ENCODE peak calls at places on chromosomes 4 and X, in six cellular contexts. D, I, T, F, B and U are unnamed samples. For H3K36me3, the result is how much of the 10 kb centered on the place peaks cover.

GRCh38 chr4:157664726-157665125 is 444.2 kb downstream of the GRIA2 start:
- DNase-seq in D (no peak), I (no peak), T (no peak), F (no peak), B (no peak), U (no peak)

GRCh38 chr4:129428454-129428853 is 332.5 kb downstream of the C4orf33 start:
- DNase-seq in D (no peak), I (no peak), T (no peak), F (no peak), B (no peak), U (no peak)

GRCh38 chrX:47217121-47217851 is 1.2 kb upstream of the CDK16 start:
- DNase-seq in D (no peak), I (no peak), T (peak), F (no peak), B (no peak), U (no peak)

GRCh38 chrX:96140796-96141195 is 543.8 kb upstream of the DIAPH2 start:
- DNase-seq in D (no peak), I (no peak), T (no peak), F (no peak), B (no peak), U (no peak)

GRCh38 chr4:145840162-145840768 is 98.4 kb downstream of the ZNF827 start:
- DNase-seq in D (no peak), I (peak), T (no peak), F (no peak), B (no peak), U (no peak)

GRCh38 chr4:39732728-39733127 is 34.8 kb downstream of the UBE2K start:
- DNase-seq in D (peak), I (no peak), T (no peak), F (no peak), B (no peak), U (no peak)

GRCh38 chr4:98801259-98801725 is 127.6 kb downstream of the EIF4E start:
- DNase-seq in D (no peak), I (no peak), T (no peak), F (no peak), B (no peak), U (no peak)

GRCh38 chr4:33316033-33316432 is 2595.9 kb downstream of the PCDH7 start:
- DNase-seq in D (no peak), I (no peak), T (no peak), F (no peak), B (no peak), U (no peak)

DNA sequence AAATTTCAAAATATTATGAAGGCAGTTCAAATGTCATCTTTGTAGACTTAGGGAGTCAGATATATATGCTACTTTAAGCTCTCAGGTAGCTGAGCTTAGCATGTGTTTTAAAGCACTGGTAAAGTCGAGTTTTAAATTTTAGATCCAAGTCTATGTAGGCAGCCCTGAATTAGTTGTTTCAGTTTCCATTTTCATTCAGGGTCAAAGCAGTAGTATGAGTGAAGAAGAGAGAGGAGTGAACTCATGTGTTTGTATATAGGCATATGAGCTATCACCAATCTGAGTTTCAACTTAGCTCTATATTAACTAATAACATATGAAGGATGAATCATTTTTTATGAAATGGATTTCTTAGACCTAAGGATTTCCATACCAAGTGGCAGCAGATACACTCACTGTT is 1353.4 kb downstream of the FSTL5 start:
- DNase-seq in D (no peak), I (peak), T (no peak), F (no peak), B (no peak), U (no peak)
- H3K36me3 ChIP-seq in D (under half), I (under half), T (under half), F (under half), B (under half), U (under half)

GRCh38 chr4:153485374-153485773 is 19.2 kb downstream of the TMEM131L start:
- DNase-seq in D (no peak), I (no peak), T (no peak), F (no peak), B (no peak), U (no peak)

GRCh38 chr4:153485860-153486259 is 19.7 kb downstream of the TMEM131L start:
- DNase-seq in D (no peak), I (no peak), T (no peak), F (no peak), B (no peak), U (no peak)

GRCh38 chr4:153488006-153488718 is 22.0 kb downstream of the TMEM131L start:
- DNase-seq in D (no peak), I (no peak), T (peak), F (no peak), B (peak), U (peak)

GRCh38 chr4:153488719-153489384 is 22.7 kb downstream of the TMEM131L start:
- DNase-seq in D (no peak), I (no peak), T (peak), F (peak), B (peak), U (peak)

GRCh38 chr4:153486281-153487151 is 20.4 kb downstream of the TMEM131L start:
- DNase-seq in D (no peak), I (no peak), T (no peak), F (no peak), B (no peak), U (peak)
- H3K4me3 ChIP-seq in D (no peak), I (no peak), T (no peak), F (no peak), B (peak), U (peak)

GRCh38 chr4:77742054-77742453 is 77.1 kb downstream of the CNOT6L start:
- DNase-seq in D (no peak), I (no peak), T (no peak), F (no peak), B (no peak), U (no peak)
- H3K36me3 ChIP-seq in D (under half), I (under half), T (under half), F (under half), B (under half), U (under half)

GRCh38 chrX:150361070-150361776 is 1.9 kb upstream of the MAMLD1 start:
- DNase-seq in D (no peak), I (no peak), T (no peak), F (peak), B (peak), U (no peak)
- H3K4me3 ChIP-seq in D (peak), I (no peak), T (peak), F (peak), B (peak), U (no peak)

DNA sequence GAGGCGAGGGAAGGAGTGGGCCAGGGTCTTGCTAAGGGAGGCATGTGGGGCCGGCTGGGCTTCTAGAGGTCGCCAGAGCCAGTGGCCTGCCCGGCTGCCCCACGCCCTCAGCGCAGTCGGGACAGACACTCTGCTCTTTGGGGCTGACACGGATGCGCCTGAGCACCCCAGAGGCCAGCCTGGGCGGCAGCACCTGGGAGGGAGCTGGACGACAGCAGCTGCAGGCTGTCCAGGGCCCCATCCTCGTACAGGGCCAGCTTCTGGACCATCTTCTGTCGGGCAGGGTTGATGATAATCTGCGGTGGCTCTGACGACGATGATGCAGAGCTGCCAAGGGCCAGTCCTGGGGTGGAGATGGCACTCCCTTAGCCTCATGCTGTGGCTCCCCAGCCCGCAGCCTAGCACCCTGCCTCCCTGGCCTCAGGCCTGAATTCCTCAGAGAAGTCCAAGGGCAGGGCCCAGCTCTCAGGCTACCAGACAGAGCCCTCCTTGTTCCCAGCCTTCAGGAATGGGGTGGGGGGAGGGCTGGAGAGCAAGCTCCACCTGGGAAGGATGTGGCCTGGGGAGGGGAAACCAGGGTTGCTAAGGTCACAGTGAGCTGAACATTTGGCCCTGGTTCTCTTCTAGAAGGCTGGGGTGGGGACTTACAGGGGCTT is 7.2 kb downstream of the IRAK1 start:
- DNase-seq in D (no peak), I (no peak), T (no peak), F (no peak), B (no peak), U (no peak)
- H3K36me3 ChIP-seq in D (under half), I (under half), T (under half), F (under half), B (under half), U (under half)

DNA sequence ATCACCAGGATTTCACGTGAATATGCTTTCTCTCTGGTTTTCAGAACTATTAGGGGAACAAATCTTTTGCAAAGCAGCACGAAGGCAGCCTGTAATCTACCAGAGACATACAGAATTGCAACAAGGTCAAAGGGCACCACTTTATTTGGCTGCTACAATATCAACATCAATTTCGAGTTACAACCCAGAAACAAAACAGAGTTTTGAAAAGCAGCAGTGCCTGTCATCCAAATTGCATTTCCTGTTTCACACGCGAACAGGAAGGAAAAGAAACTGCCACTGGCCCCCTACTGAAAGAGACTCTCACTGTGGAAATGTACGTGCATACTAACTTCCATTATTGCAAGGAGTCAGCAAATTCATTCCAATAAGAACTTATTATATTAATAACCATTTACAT is 17.1 kb upstream of the C1QTNF7 start:
- DNase-seq in D (no peak), I (peak), T (no peak), F (no peak), B (no peak), U (no peak)
- H3K4me3 ChIP-seq in D (no peak), I (peak), T (no peak), F (no peak), B (peak), U (no peak)

GRCh38 chr4:868421-868820 is 42.5 kb upstream of the CPLX1 start:
- DNase-seq in D (no peak), I (no peak), T (no peak), F (no peak), B (no peak), U (no peak)

GRCh38 chr4:869776-870175 is 43.8 kb upstream of the CPLX1 start:
- DNase-seq in D (no peak), I (no peak), T (no peak), F (no peak), B (no peak), U (no peak)

GRCh38 chr4:871484-871883 is 45.6 kb upstream of the CPLX1 start:
- DNase-seq in D (no peak), I (no peak), T (no peak), F (no peak), B (no peak), U (no peak)

GRCh38 chr4:872241-872981 is 46.5 kb upstream of the CPLX1 start:
- DNase-seq in D (no peak), I (no peak), T (no peak), F (no peak), B (no peak), U (no peak)

GRCh38 chr4:870951-871350 is 45.0 kb upstream of the CPLX1 start:
- DNase-seq in D (no peak), I (no peak), T (no peak), F (no peak), B (no peak), U (no peak)
- H3K36me3 ChIP-seq in D (under half), I (under half), T (under half), F (under half), B (under half), U (under half)

GRCh38 chr4:112279025-112279881 is 6.5 kb downstream of the TIFA start:
- DNase-seq in D (no peak), I (peak), T (no peak), F (no peak), B (no peak), U (peak)
- H3K4me3 ChIP-seq in D (no peak), I (peak), T (no peak), F (peak), B (no peak), U (peak)

GRCh38 chr4:118752551-118752950 is 67.4 kb downstream of the METTL14 start:
- DNase-seq in D (no peak), I (no peak), T (no peak), F (no peak), B (no peak), U (no peak)

GRCh38 chr4:118749347-118749988 is 64.3 kb downstream of the METTL14 start:
- DNase-seq in D (peak), I (no peak), T (no peak), F (no peak), B (no peak), U (no peak)

GRCh38 chr4:118753096-118753495 is 67.9 kb downstream of the METTL14 start:
- DNase-seq in D (no peak), I (no peak), T (no peak), F (no peak), B (no peak), U (no peak)

GRCh38 chr4:118753685-118754084 is 68.5 kb downstream of the METTL14 start:
- DNase-seq in D (no peak), I (no peak), T (no peak), F (no peak), B (no peak), U (no peak)

DNA sequence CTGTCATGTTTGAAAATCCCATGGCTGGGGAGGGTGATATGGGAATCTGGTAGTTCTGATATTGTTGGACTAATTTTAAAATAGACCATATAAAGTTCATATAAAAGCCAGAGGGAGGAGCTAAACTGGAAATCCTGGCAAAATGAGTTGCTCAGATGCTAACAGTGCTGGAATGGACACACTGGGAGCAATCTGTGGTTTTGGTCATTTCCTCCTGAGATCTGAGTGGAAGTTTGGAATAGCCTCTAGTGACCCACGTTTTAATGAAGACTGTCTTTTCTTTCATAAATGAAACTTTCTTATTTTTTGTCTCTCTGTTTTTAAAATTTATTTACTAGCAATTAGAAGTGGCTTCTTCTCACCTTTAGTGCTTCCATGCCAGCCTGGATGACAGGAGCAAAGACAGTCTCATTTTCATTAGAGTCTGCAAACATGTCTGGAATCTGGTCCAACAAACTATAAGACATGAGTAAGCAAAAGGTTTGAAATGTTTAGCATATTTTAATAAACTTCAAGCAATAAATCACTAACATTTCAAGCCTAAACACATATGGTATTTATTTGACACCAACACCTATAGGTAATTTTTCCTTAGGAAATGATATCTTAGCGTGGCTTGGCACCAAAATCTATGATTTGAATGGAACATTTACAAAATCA is 66.6 kb downstream of the METTL14 start:
- DNase-seq in D (no peak), I (no peak), T (no peak), F (no peak), B (no peak), U (no peak)
- H3K36me3 ChIP-seq in D (under half), I (under half), T (under half), F (under half), B (under half), U (under half)

GRCh38 chr4:104302731-104303130 is 192.0 kb downstream of the CXXC4 start:
- DNase-seq in D (no peak), I (no peak), T (no peak), F (no peak), B (no peak), U (no peak)
- H3K4me3 ChIP-seq in D (no peak), I (no peak), T (no peak), F (no peak), B (no peak), U (no peak)